ENCODE peak calls at places on chromosome 12, in eight cellular contexts. U, J, F, S, M, I, K and W are unnamed samples.

GRCh38 chr12:70367268-70368141 is 1.4 kb downstream of the KCNMB4 start:
- DNase-seq in U (no peak), J (no peak), F (no peak), S (no peak), M (no peak), I (no peak), K (no peak), W (no peak)

GRCh38 chr12:30694971-30695326 is 720 bp downstream of the IPO8 start:
- DNase-seq in U (no peak), J (no peak), F (no peak), S (no peak), M (peak), I (peak), K (peak), W (no peak)

GRCh38 chr12:92619730-92620684 is 82.8 kb upstream of the PLEKHG7 start:
- DNase-seq in U (no peak), J (no peak), F (no peak), S (no peak), M (no peak), I (no peak), K (no peak), W (no peak)

GRCh38 chr12:66188584-66189475 is at the start of gene IRAK3:
- DNase-seq in U (peak), J (peak), F (no peak), S (peak), M (peak), I (peak), K (peak), W (peak)

GRCh38 chr12:113297214-113297587 is 37.7 kb downstream of the SLC8B1 start:
- DNase-seq in U (no peak), J (no peak), F (no peak), S (no peak), M (no peak), I (no peak), K (no peak), W (no peak)

GRCh38 chr12:123591702-123592481 is 7.5 kb downstream of the TMED2 start:
- DNase-seq in U (no peak), J (no peak), F (no peak), S (no peak), M (no peak), I (no peak), K (no peak), W (no peak)

GRCh38 chr12:118053071-118053985 is 7.7 kb downstream of the WSB2 start:
- DNase-seq in U (no peak), J (no peak), F (no peak), S (no peak), M (no peak), I (no peak), K (no peak), W (no peak)

GRCh38 chr12:30774599-30774998 is 19.8 kb upstream of the CAPRIN2 start:
- DNase-seq in U (no peak), J (no peak), F (no peak), S (no peak), M (no peak), I (no peak), K (no peak), W (no peak)

GRCh38 chr12:116927244-116927940 is 16.6 kb downstream of the FBXW8 start:
- DNase-seq in U (no peak), J (no peak), F (no peak), S (no peak), M (no peak), I (no peak), K (no peak), W (no peak)

GRCh38 chr12:43143278-43143677 is 408.7 kb downstream of the ADAMTS20 start:
- DNase-seq in U (no peak), J (no peak), F (no peak), S (no peak), M (no peak), I (no peak), K (no peak), W (no peak)

GRCh38 chr12:119328111-119328510 is 6.4 kb upstream of the CCDC60 start:
- DNase-seq in U (no peak), J (no peak), F (no peak), S (no peak), M (no peak), I (peak), K (no peak), W (no peak)

GRCh38 chr12:111434680-111435338 is 29.1 kb downstream of the SH2B3 start:
- DNase-seq in U (peak), J (no peak), F (peak), S (peak), M (peak), I (no peak), K (no peak), W (no peak)

GRCh38 chr12:39272934-39273770 is 169.8 kb downstream of the KIF21A start:
- DNase-seq in U (no peak), J (no peak), F (no peak), S (no peak), M (no peak), I (peak), K (no peak), W (no peak)

GRCh38 chr12:20596036-20596435 is 99.1 kb upstream of the SLCO1C1 start:
- DNase-seq in U (no peak), J (no peak), F (no peak), S (no peak), M (no peak), I (no peak), K (no peak), W (no peak)

GRCh38 chr12:64082866-64083268 is 139.2 kb downstream of the KICS2 start:
- DNase-seq in U (no peak), J (no peak), F (no peak), S (no peak), M (no peak), I (no peak), K (no peak), W (no peak)

GRCh38 chr12:122182887-122183587 is at the start of gene LRRC43:
- DNase-seq in U (peak), J (no peak), F (no peak), S (no peak), M (peak), I (peak), K (no peak), W (no peak)

GRCh38 chr12:88615490-88615889 is 35.2 kb upstream of the KITLG start:
- DNase-seq in U (no peak), J (no peak), F (no peak), S (no peak), M (no peak), I (no peak), K (no peak), W (no peak)

GRCh38 chr12:100955139-100955538 is 160.6 kb downstream of the ANO4 start:
- DNase-seq in U (no peak), J (peak), F (no peak), S (no peak), M (no peak), I (peak), K (no peak), W (no peak)

GRCh38 chr12:96448287-96448686 is 41.1 kb upstream of the CFAP54 start:
- DNase-seq in U (no peak), J (no peak), F (no peak), S (no peak), M (no peak), I (no peak), K (no peak), W (no peak)

GRCh38 chr12:541676-542289 is 82.0 kb downstream of the B4GALNT3 start:
- DNase-seq in U (no peak), J (no peak), F (no peak), S (no peak), M (no peak), I (no peak), K (no peak), W (no peak)

GRCh38 chr12:51218607-51219161 is 822 bp upstream of the POU6F1 start:
- DNase-seq in U (no peak), J (no peak), F (no peak), S (no peak), M (no peak), I (peak), K (no peak), W (no peak)

GRCh38 chr12:129245769-129246168 is 392.5 kb downstream of the GLT1D1 start:
- DNase-seq in U (no peak), J (no peak), F (no peak), S (no peak), M (no peak), I (no peak), K (no peak), W (no peak)

GRCh38 chr12:92290016-92290685 is 144.5 kb upstream of the BTG1 start:
- DNase-seq in U (no peak), J (no peak), F (no peak), S (no peak), M (no peak), I (no peak), K (no peak), W (no peak)

GRCh38 chr12:54017027-54017788 is 8.4 kb downstream of the HOXC8 start:
- DNase-seq in U (no peak), J (no peak), F (no peak), S (no peak), M (no peak), I (no peak), K (no peak), W (no peak)

GRCh38 chr12:59389968-59390576 is 205.8 kb upstream of the SLC16A7 start:
- DNase-seq in U (no peak), J (no peak), F (no peak), S (no peak), M (no peak), I (peak), K (no peak), W (no peak)

GRCh38 chr12:124381454-124382207 is 86.7 kb downstream of the RFLNA start:
- DNase-seq in U (no peak), J (peak), F (no peak), S (peak), M (no peak), I (no peak), K (peak), W (peak)

GRCh38 chr12:54587315-54587821 is 1.1 kb downstream of the PPP1R1A start:
- DNase-seq in U (no peak), J (peak), F (no peak), S (peak), M (no peak), I (no peak), K (peak), W (no peak)

GRCh38 chr12:121712462-121713256 is at the start of gene TMEM120B:
- DNase-seq in U (peak), J (peak), F (peak), S (peak), M (peak), I (peak), K (peak), W (peak)

GRCh38 chr12:92331383-92331782 is 185.7 kb upstream of the BTG1 start:
- DNase-seq in U (no peak), J (no peak), F (no peak), S (no peak), M (no peak), I (no peak), K (no peak), W (no peak)

GRCh38 chr12:132478845-132479244 is 11.1 kb upstream of the FBRSL1 start:
- DNase-seq in U (no peak), J (no peak), F (no peak), S (no peak), M (no peak), I (no peak), K (no peak), W (no peak)
- TF ChIP-seq CTCF in U (no peak), J (no peak), F (no peak), S (no peak), M (no peak), I (no peak), K (no peak), W (no peak)

DNA sequence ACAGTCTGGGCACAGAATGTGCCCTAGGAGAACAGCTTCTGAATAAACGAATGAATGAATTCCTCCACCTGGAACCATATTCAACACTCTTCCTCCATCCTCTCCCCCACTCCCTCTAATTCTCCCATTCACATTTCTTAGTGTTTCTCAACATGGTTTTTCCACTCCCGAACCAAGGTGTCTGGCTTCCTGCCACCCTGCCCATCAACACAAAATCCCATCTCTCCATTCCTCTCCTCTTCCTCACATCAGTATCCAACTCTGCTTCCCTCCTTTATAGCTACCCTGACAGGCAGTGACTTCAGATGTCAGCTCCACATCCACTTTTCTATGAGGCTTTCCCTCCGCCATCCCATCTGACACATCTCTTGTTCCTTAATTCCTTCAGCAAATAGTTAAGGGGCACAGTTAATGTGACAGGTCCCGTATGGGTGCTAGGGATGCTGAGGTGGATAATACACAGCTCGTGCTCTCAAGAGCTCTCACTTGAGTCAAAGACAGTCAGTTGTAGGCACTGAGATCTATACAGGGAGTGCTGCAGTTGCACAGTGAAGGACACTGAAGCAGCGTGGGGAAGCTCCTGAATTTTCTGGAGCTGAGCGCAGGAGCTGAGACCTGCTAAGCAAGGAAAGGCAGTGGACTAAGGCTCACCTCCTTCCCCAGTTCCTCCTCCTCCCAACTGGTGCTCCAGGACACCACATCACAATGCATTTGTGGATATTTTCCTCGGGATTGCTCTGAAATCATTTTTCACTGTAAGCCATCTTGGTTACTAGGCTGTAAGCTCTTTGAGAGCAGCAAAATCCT is 2.7 kb downstream of the TNFRSF1A start:
- DNase-seq in U (no peak), J (no peak), F (no peak), S (no peak), M (no peak), I (no peak), K (no peak), W (no peak)
- TF ChIP-seq CTCF in U (no peak), J (no peak), F (no peak), S (no peak), M (no peak), I (no peak), K (no peak), W (no peak)

DNA sequence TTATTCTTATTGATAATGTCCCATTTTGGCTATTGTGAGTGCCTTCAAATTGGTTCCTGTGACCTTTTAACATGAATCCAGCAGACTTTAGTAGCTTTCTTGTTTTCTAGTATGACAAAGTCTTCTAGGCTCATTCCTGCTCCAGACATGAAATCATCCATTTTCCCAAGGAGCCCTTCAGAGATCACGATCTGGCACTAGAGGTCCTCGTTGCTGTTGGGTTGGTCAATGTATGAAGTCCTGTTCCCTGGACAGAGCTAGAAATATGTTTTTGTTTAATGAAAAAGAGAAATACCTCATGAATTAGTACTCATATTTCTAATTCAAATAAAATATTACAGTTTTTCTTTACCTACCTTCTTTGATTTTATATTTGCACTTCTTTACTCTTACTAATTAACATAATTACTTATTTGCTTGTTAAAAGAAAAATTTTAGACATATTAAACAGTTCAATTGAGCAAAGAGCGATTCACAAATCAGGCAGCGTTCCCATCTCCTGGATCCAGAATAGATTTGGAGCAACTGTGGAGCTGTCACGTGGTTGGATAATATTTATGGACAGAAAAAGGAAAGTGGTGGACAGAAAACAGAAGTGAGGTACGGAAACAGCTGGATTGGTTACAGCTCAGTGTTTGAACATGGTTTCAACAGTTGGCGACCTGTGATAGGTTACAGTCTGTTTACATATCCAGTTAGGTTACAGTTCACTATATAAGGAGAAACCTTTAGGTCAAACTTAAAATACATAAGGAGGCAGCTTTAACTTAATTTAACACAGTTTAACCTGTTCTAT is 19.8 kb upstream of the FAM234B start:
- DNase-seq in U (no peak), J (no peak), F (no peak), S (no peak), M (no peak), I (no peak), K (no peak), W (no peak)
- TF ChIP-seq CTCF in U (no peak), J (peak), F (no peak), S (no peak), M (peak), I (no peak), K (peak), W (no peak)

DNA sequence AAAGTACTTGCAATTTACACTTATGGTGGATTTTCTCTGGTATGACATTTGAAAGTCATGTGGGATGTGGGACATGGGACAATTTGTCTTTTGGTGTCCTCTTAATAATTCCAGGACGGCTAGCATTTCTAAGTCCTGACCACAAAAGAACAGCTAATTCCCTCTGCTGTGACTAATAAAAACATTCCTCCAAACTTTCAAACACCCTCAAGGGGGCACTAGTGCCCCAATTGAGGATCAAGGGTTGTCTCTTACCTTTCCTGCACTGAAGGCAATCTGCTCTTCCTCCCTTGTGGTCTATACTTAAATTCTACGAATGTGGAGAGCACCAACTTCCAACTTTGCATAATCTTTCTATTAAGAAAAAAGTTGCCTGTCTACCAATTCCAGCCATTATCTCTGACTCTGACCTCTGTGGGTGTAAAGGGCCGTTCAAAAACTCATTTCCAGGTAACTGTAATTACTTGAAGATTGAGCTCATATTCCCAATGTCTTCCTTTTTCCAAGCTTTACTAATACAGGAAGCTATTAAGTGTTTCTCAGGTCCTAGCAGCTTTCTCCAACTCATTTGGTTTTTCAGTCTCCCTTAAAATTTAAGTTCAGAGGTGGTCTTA is 210.2 kb downstream of the PTPRO start:
- DNase-seq in U (no peak), J (no peak), F (peak), S (no peak), M (peak), I (peak), K (no peak), W (no peak)
- TF ChIP-seq CTCF in U (peak), J (peak), F (peak), S (peak), M (peak), I (peak), K (peak), W (no peak)

DNA sequence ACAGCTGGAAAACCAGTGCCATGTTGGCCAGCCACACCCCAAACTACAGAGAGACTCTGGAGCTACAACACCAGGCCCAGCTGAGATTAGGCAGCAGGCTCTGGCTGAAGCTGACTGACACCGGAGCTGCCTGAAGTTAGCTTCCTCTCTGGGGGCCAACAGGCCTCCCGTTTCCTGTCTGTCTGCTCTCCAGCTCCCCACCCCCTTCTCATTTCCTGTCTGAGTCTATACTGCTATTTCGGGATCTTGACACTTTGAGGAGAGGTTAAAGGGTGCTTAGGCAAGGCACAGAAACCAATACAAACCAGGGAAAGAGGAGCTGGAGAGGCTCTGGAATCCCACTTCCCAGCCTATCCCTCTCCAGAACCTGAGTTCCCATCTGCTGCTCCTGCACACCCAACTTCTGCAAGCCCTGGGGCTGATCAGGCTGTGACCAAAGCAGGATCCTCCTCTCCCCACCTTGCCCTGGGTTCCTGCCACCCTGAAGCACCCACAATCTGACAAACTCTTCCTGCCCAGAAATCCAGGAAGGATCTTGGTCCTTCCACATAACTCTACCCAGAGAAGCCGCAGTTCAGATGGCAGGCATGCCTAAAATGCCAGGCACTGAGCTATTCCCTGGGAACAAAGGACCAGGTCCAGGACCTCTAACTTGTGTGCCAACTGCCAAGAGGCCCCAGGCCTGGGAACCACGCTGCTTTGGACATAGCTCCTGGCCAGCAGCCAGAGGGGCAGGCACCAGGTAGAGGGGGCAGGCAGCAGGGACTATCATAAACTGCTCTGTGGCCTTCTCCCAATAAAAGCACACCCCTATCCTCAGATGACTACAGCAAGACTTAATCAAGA is 39.9 kb downstream of the PRPF40B start:
- DNase-seq in U (peak), J (no peak), F (peak), S (peak), M (peak), I (peak), K (no peak), W (no peak)
- TF ChIP-seq CTCF in U (no peak), J (no peak), F (no peak), S (no peak), M (no peak), I (no peak), K (no peak), W (no peak)